ENCODE peak calls at places on chromosomes 13 and 19, in six cellular contexts. H is uterus, W is A673, E is BE2C, B is neural progenitor cell, O is tibial nerve. X is an unnamed sample. For H3K4me1, the result is how much of the 10 kb centered on the place peaks cover.

GRCh38 chr13:63497601-63498000 is 2082.0 kb upstream of the PCDH20 start:
- DNase-seq in O (no peak), H (no peak), E (no peak), B (no peak), W (no peak), X (no peak)

GRCh38 chr13:27635256-27635655 is 13.6 kb downstream of the POLR1D start:
- DNase-seq in H (no peak), O (no peak), B (no peak), E (no peak), W (no peak), X (no peak)

GRCh38 chr19:4453232-4454179 is 4.1 kb downstream of the UBXN6 start:
- DNase-seq in W (no peak), E (no peak), H (no peak), B (no peak), O (no peak), X (no peak)

GRCh38 chr19:46579286-46579944 is 21.7 kb upstream of the CALM3 start:
- DNase-seq in H (no peak), W (peak), O (no peak), B (peak), E (peak), X (no peak)

GRCh38 chr13:106796280-106797047 is 228.5 kb upstream of the ARGLU1 start:
- DNase-seq in H (no peak), O (no peak), E (no peak), W (no peak), B (peak), X (no peak)

GRCh38 chr13:25881136-25881926 is 170.5 kb downstream of the SHISA2 start:
- DNase-seq in W (peak), B (no peak), O (no peak), H (no peak), E (no peak), X (no peak)

GRCh38 chr13:102999498-102999897 is 66.7 kb downstream of the SLC10A2 start:
- DNase-seq in W (no peak), B (no peak), E (no peak), H (no peak), O (no peak), X (no peak)

GRCh38 chr13:34591801-34592454 is 350.1 kb upstream of the NBEA start:
- DNase-seq in E (no peak), B (peak), H (peak), O (peak), W (no peak), X (no peak)

GRCh38 chr13:35916186-35916585 is 215.0 kb downstream of the DCLK1 start:
- DNase-seq in W (no peak), E (no peak), H (no peak), O (no peak), B (no peak), X (no peak)

GRCh38 chr13:51645154-51645650 is 60.9 kb downstream of the WDFY2 start:
- DNase-seq in W (peak), O (no peak), E (no peak), B (no peak), H (no peak), X (no peak)

GRCh38 chr19:30693179-30693578 is 321.0 kb downstream of the ZNF536 start:
- DNase-seq in H (no peak), E (peak), W (peak), O (no peak), B (no peak), X (no peak)

GRCh38 chr19:8238251-8238650 is 29.1 kb downstream of the CERS4 start:
- DNase-seq in B (peak), E (no peak), W (no peak), H (no peak), O (no peak), X (no peak)

GRCh38 chr19:3986260-3987041 is 1.2 kb upstream of the EEF2 start:
- DNase-seq in O (peak), W (peak), E (peak), H (no peak), B (peak), X (no peak)

GRCh38 chr19:18433039-18433691 is 4.8 kb downstream of the ISYNA1 start:
- DNase-seq in H (peak), O (no peak), E (peak), B (peak), W (peak), X (no peak)

GRCh38 chr13:111279253-111279652 is 41.2 kb upstream of the TEX29 start:
- DNase-seq in O (no peak), W (no peak), B (no peak), E (no peak), H (no peak), X (no peak)

GRCh38 chr13:109816112-109816978 is 30.0 kb upstream of the IRS2 start:
- DNase-seq in H (no peak), W (no peak), E (no peak), B (no peak), O (no peak), X (no peak)

GRCh38 chr19:21256722-21257121 is 72.5 kb downstream of the ZNF708 start:
- DNase-seq in E (no peak), H (no peak), W (peak), O (no peak), B (peak), X (no peak)

GRCh38 chr19:3532154-3533019 is 6.6 kb upstream of the TEKTIP1 start:
- DNase-seq in O (no peak), H (no peak), E (no peak), B (no peak), W (no peak), X (no peak)

GRCh38 chr13:51998723-51999471 is 12.4 kb downstream of the ATP7B start:
- DNase-seq in O (no peak), W (no peak), E (no peak), H (no peak), B (no peak), X (no peak)

GRCh38 chr13:75877092-75877491 is 241.0 kb downstream of the LMO7 start:
- DNase-seq in B (peak), H (no peak), E (no peak), W (no peak), O (no peak), X (no peak)

GRCh38 chr13:98083507-98083906 is 59.4 kb upstream of the FARP1 start:
- DNase-seq in B (no peak), E (no peak), H (no peak), W (peak), O (no peak), X (no peak)

GRCh38 chr19:1814391-1814790 is 2.3 kb upstream of the ATP8B3 start:
- DNase-seq in H (no peak), B (no peak), O (no peak), W (no peak), E (no peak), X (no peak)

GRCh38 chr19:57269515-57270250 is 10.6 kb upstream of the ZNF460 start:
- DNase-seq in H (no peak), B (no peak), E (no peak), O (no peak), W (peak), X (no peak)

GRCh38 chr13:58907347-58907746 is 1256.4 kb downstream of the DIAPH3 start:
- DNase-seq in O (no peak), W (no peak), E (no peak), B (no peak), H (no peak), X (no peak)
- TF ChIP-seq CTCF in O (no peak), W (peak), E (no peak), B (peak), H (no peak), X (no peak)

GRCh38 chr19:6216996-6217751 is 62.6 kb downstream of the MLLT1 start:
- DNase-seq in W (peak), O (no peak), B (peak), H (peak), E (peak), X (no peak)
- H3K4me1 ChIP-seq in W (under half), O (under half), B (under half), H (under half), E (under half), X (under half)

GRCh38 chr19:49427855-49428546 is 2.8 kb downstream of the GFY start:
- DNase-seq in O (no peak), H (no peak), W (no peak), E (peak), B (peak), X (no peak)
- H3K4me3 ChIP-seq in O (no peak), H (no peak), W (no peak), E (peak), B (peak), X (peak)

DNA sequence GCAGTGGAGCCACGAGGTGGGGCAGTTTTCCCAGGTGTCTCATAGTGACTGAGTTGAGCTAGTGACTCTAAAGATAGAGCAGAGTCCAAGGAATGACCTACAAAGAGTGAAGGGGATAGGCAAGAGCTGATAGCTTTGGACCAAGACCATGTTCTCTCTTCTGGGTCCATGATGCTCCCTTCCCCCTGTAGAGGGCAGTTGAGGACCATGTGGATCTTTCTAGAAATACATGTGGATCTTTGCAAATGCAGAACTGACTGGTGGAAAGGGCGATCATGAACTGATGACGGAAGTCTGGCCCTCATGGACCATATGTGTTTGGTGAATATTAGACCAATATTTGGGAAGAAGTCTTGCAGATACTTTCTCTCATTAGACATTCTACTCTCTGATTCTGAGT is 6.9 kb downstream of the PSG1 start:
- DNase-seq in H (no peak), B (no peak), E (no peak), W (no peak), O (no peak), X (no peak)
- TF ChIP-seq CTCF in H (no peak), B (no peak), E (no peak), W (no peak), O (no peak), X (no peak)

GRCh38 chr19:13850910-13851753 is 25.8 kb upstream of the NANOS3 start:
- DNase-seq in O (peak), W (peak), H (peak), B (no peak), E (no peak), X (no peak)
- H3K4me1 ChIP-seq in O (under half), W (under half), H (under half), B (under half), E (under half), X (under half)